ENCODE peak calls at places on chromosome 17, in eight cellular contexts. One of them, this sample, is unnamed.

GRCh38 chr17:29210879-29211278 is 30.7 kb upstream of the MYO18A start:
- DNase-seq in NCI-H446 treated with DMSO at 0.1 percent for 48 hours: no peak
- DNase-seq in cardiac fibroblast: peak
- DNase-seq in memory B cell: no peak
- DNase-seq in effector CD4-positive, alpha-beta T cell: no peak
- DNase-seq in aorta: no peak
- DNase-seq in CD4-positive, alpha-beta T cell: no peak
- DNase-seq in NCI-H226: no peak
- DNase-seq in this sample: no peak

GRCh38 chr17:9401434-9401833 is 174.2 kb downstream of the STX8 start:
- DNase-seq in NCI-H446 treated with DMSO at 0.1 percent for 48 hours: no peak
- DNase-seq in cardiac fibroblast: peak
- DNase-seq in memory B cell: no peak
- DNase-seq in effector CD4-positive, alpha-beta T cell: no peak
- DNase-seq in aorta: no peak
- DNase-seq in CD4-positive, alpha-beta T cell: no peak
- DNase-seq in NCI-H226: peak
- DNase-seq in this sample: no peak

GRCh38 chr17:31431098-31431794 is 39.8 kb downstream of the RAB11FIP4 start:
- DNase-seq in NCI-H446 treated with DMSO at 0.1 percent for 48 hours: no peak
- DNase-seq in cardiac fibroblast: no peak
- DNase-seq in memory B cell: no peak
- DNase-seq in effector CD4-positive, alpha-beta T cell: no peak
- DNase-seq in aorta: no peak
- DNase-seq in CD4-positive, alpha-beta T cell: no peak
- DNase-seq in NCI-H226: no peak
- DNase-seq in this sample: no peak

GRCh38 chr17:72122002-72122310 is 1.1 kb downstream of the SOX9 start:
- DNase-seq in NCI-H446 treated with DMSO at 0.1 percent for 48 hours: no peak
- DNase-seq in cardiac fibroblast: no peak
- DNase-seq in memory B cell: no peak
- DNase-seq in effector CD4-positive, alpha-beta T cell: no peak
- DNase-seq in aorta: no peak
- DNase-seq in CD4-positive, alpha-beta T cell: no peak
- DNase-seq in NCI-H226: no peak
- DNase-seq in this sample: no peak

GRCh38 chr17:69222707-69223106 is 5.9 kb downstream of the ABCA10 start:
- DNase-seq in NCI-H446 treated with DMSO at 0.1 percent for 48 hours: no peak
- DNase-seq in cardiac fibroblast: no peak
- DNase-seq in memory B cell: no peak
- DNase-seq in effector CD4-positive, alpha-beta T cell: no peak
- DNase-seq in aorta: no peak
- DNase-seq in CD4-positive, alpha-beta T cell: no peak
- DNase-seq in NCI-H226: no peak
- DNase-seq in this sample: no peak

GRCh38 chr17:83192161-83192788 is 112.9 kb downstream of the METRNL start:
- DNase-seq in NCI-H446 treated with DMSO at 0.1 percent for 48 hours: no peak
- DNase-seq in cardiac fibroblast: peak
- DNase-seq in memory B cell: no peak
- DNase-seq in effector CD4-positive, alpha-beta T cell: no peak
- DNase-seq in aorta: peak
- DNase-seq in CD4-positive, alpha-beta T cell: no peak
- DNase-seq in NCI-H226: no peak
- DNase-seq in this sample: no peak

GRCh38 chr17:18084256-18084655 is 3.5 kb upstream of the DRG2 start:
- DNase-seq in NCI-H446 treated with DMSO at 0.1 percent for 48 hours: no peak
- DNase-seq in cardiac fibroblast: no peak
- DNase-seq in memory B cell: no peak
- DNase-seq in effector CD4-positive, alpha-beta T cell: no peak
- DNase-seq in aorta: no peak
- DNase-seq in CD4-positive, alpha-beta T cell: no peak
- DNase-seq in NCI-H226: no peak
- DNase-seq in this sample: no peak

GRCh38 chr17:68197091-68197996 is 50.5 kb upstream of the AMZ2 start:
- DNase-seq in NCI-H446 treated with DMSO at 0.1 percent for 48 hours: no peak
- DNase-seq in cardiac fibroblast: no peak
- DNase-seq in memory B cell: no peak
- DNase-seq in effector CD4-positive, alpha-beta T cell: peak
- DNase-seq in aorta: no peak
- DNase-seq in CD4-positive, alpha-beta T cell: peak
- DNase-seq in NCI-H226: no peak
- DNase-seq in this sample: no peak

GRCh38 chr17:81119223-81120148 is 45.8 kb upstream of the PVALEF start:
- DNase-seq in NCI-H446 treated with DMSO at 0.1 percent for 48 hours: no peak
- DNase-seq in cardiac fibroblast: peak
- DNase-seq in memory B cell: peak
- DNase-seq in effector CD4-positive, alpha-beta T cell: peak
- DNase-seq in aorta: peak
- DNase-seq in CD4-positive, alpha-beta T cell: peak
- DNase-seq in NCI-H226: peak
- DNase-seq in this sample: peak

GRCh38 chr17:35774499-35774898 is 13.8 kb downstream of the C17orf50 start:
- DNase-seq in NCI-H446 treated with DMSO at 0.1 percent for 48 hours: no peak
- DNase-seq in cardiac fibroblast: peak
- DNase-seq in memory B cell: no peak
- DNase-seq in effector CD4-positive, alpha-beta T cell: no peak
- DNase-seq in aorta: peak
- DNase-seq in CD4-positive, alpha-beta T cell: no peak
- DNase-seq in NCI-H226: no peak
- DNase-seq in this sample: no peak

GRCh38 chr17:54977744-54978143 is 9.2 kb downstream of the STXBP4 start:
- DNase-seq in NCI-H446 treated with DMSO at 0.1 percent for 48 hours: no peak
- DNase-seq in cardiac fibroblast: no peak
- DNase-seq in memory B cell: no peak
- DNase-seq in effector CD4-positive, alpha-beta T cell: no peak
- DNase-seq in aorta: no peak
- DNase-seq in CD4-positive, alpha-beta T cell: no peak
- DNase-seq in NCI-H226: no peak
- DNase-seq in this sample: no peak

GRCh38 chr17:2680961-2681360 is 30.6 kb downstream of the CLUH start:
- DNase-seq in NCI-H446 treated with DMSO at 0.1 percent for 48 hours: no peak
- DNase-seq in cardiac fibroblast: no peak
- DNase-seq in memory B cell: no peak
- DNase-seq in effector CD4-positive, alpha-beta T cell: no peak
- DNase-seq in aorta: no peak
- DNase-seq in CD4-positive, alpha-beta T cell: no peak
- DNase-seq in NCI-H226: no peak
- DNase-seq in this sample: no peak

GRCh38 chr17:66518108-66518507 is 215.7 kb downstream of the PRKCA start:
- DNase-seq in NCI-H446 treated with DMSO at 0.1 percent for 48 hours: no peak
- DNase-seq in cardiac fibroblast: no peak
- DNase-seq in memory B cell: no peak
- DNase-seq in effector CD4-positive, alpha-beta T cell: no peak
- DNase-seq in aorta: no peak
- DNase-seq in CD4-positive, alpha-beta T cell: no peak
- DNase-seq in NCI-H226: no peak
- DNase-seq in this sample: no peak

GRCh38 chr17:76379646-76380376 is 4.6 kb upstream of the SPHK1 start:
- DNase-seq in NCI-H446 treated with DMSO at 0.1 percent for 48 hours: no peak
- DNase-seq in cardiac fibroblast: no peak
- DNase-seq in memory B cell: no peak
- DNase-seq in effector CD4-positive, alpha-beta T cell: no peak
- DNase-seq in aorta: no peak
- DNase-seq in CD4-positive, alpha-beta T cell: no peak
- DNase-seq in NCI-H226: no peak
- DNase-seq in this sample: no peak

GRCh38 chr17:17836818-17837379 is at the start of gene SREBF1:
- DNase-seq in NCI-H446 treated with DMSO at 0.1 percent for 48 hours: no peak
- DNase-seq in cardiac fibroblast: peak
- DNase-seq in memory B cell: peak
- DNase-seq in effector CD4-positive, alpha-beta T cell: peak
- DNase-seq in aorta: peak
- DNase-seq in CD4-positive, alpha-beta T cell: peak
- DNase-seq in NCI-H226: peak
- DNase-seq in this sample: no peak

GRCh38 chr17:70527364-70527888 is 358.1 kb downstream of the KCNJ2 start:
- DNase-seq in NCI-H446 treated with DMSO at 0.1 percent for 48 hours: no peak
- DNase-seq in cardiac fibroblast: no peak
- DNase-seq in memory B cell: no peak
- DNase-seq in effector CD4-positive, alpha-beta T cell: no peak
- DNase-seq in aorta: no peak
- DNase-seq in CD4-positive, alpha-beta T cell: no peak
- DNase-seq in NCI-H226: no peak
- DNase-seq in this sample: no peak

GRCh38 chr17:43927101-43927935 is 15.0 kb downstream of the PPY start:
- DNase-seq in NCI-H446 treated with DMSO at 0.1 percent for 48 hours: no peak
- DNase-seq in cardiac fibroblast: no peak
- DNase-seq in memory B cell: no peak
- DNase-seq in effector CD4-positive, alpha-beta T cell: no peak
- DNase-seq in aorta: no peak
- DNase-seq in CD4-positive, alpha-beta T cell: no peak
- DNase-seq in NCI-H226: no peak
- DNase-seq in this sample: no peak

GRCh38 chr17:33228548-33228947 is 64.5 kb downstream of the ASIC2 start:
- DNase-seq in NCI-H446 treated with DMSO at 0.1 percent for 48 hours: no peak
- DNase-seq in cardiac fibroblast: no peak
- DNase-seq in memory B cell: no peak
- DNase-seq in effector CD4-positive, alpha-beta T cell: no peak
- DNase-seq in aorta: no peak
- DNase-seq in CD4-positive, alpha-beta T cell: no peak
- DNase-seq in NCI-H226: no peak
- DNase-seq in this sample: no peak

GRCh38 chr17:700504-701094 is 14.0 kb downstream of the VPS53 start:
- DNase-seq in NCI-H446 treated with DMSO at 0.1 percent for 48 hours: peak
- DNase-seq in cardiac fibroblast: peak
- DNase-seq in memory B cell: peak
- DNase-seq in effector CD4-positive, alpha-beta T cell: peak
- DNase-seq in aorta: no peak
- DNase-seq in CD4-positive, alpha-beta T cell: no peak
- DNase-seq in NCI-H226: no peak
- DNase-seq in this sample: no peak

This sample was measured in SK-N-MC.